ENCODE peak calls at places on chromosome 4, in five cellular contexts. One of them, this sample, is unnamed.
A peak's percentile ranks its signal among the peaks of the same experiment; 100 is the strongest.

GRCh38 chr4:139934786-139935330 is 219.1 kb downstream of the MAML3 start:
- DNase-seq in Peyer's patch: no peak
- DNase-seq in activated CD8-positive, alpha-beta T cell treated with anti-CD3 and anti-CD28 coated beads for 36 hours: no peak
- DNase-seq in GM12865: no peak
- DNase-seq in right lobe of liver: no peak
- DNase-seq in this sample: no peak

GRCh38 chr4:122104184-122104583 is 47.9 kb upstream of the BLTP1 start:
- DNase-seq in Peyer's patch: no peak
- DNase-seq in activated CD8-positive, alpha-beta T cell treated with anti-CD3 and anti-CD28 coated beads for 36 hours: no peak
- DNase-seq in GM12865: no peak
- DNase-seq in right lobe of liver: no peak
- DNase-seq in this sample: no peak

GRCh38 chr4:40311811-40312346 is 23.3 kb upstream of the CHRNA9 start:
- DNase-seq in Peyer's patch: no peak
- DNase-seq in activated CD8-positive, alpha-beta T cell treated with anti-CD3 and anti-CD28 coated beads for 36 hours: peak; percentile 53
- DNase-seq in GM12865: no peak
- DNase-seq in right lobe of liver: no peak
- DNase-seq in this sample: no peak

GRCh38 chr4:174794706-174795105 is 34.3 kb downstream of the GLRA3 start:
- DNase-seq in Peyer's patch: no peak
- DNase-seq in activated CD8-positive, alpha-beta T cell treated with anti-CD3 and anti-CD28 coated beads for 36 hours: no peak
- DNase-seq in GM12865: no peak
- DNase-seq in right lobe of liver: no peak
- DNase-seq in this sample: no peak

GRCh38 chr4:88008133-88008621 is 742 bp downstream of the PKD2 start:
- DNase-seq in Peyer's patch: peak; percentile 48
- DNase-seq in activated CD8-positive, alpha-beta T cell treated with anti-CD3 and anti-CD28 coated beads for 36 hours: peak; percentile 21
- DNase-seq in GM12865: peak; percentile 59
- DNase-seq in right lobe of liver: peak; percentile 64
- DNase-seq in this sample: peak; percentile 72

GRCh38 chr4:86855572-86855971 is 6.4 kb upstream of the SLC10A6 start:
- DNase-seq in Peyer's patch: no peak
- DNase-seq in activated CD8-positive, alpha-beta T cell treated with anti-CD3 and anti-CD28 coated beads for 36 hours: no peak
- DNase-seq in GM12865: no peak
- DNase-seq in right lobe of liver: no peak
- DNase-seq in this sample: no peak

GRCh38 chr4:68905598-68906237 is 45.9 kb downstream of the UGT2A3 start:
- DNase-seq in Peyer's patch: no peak
- DNase-seq in activated CD8-positive, alpha-beta T cell treated with anti-CD3 and anti-CD28 coated beads for 36 hours: no peak
- DNase-seq in GM12865: peak; percentile 47
- DNase-seq in right lobe of liver: no peak
- DNase-seq in this sample: no peak

GRCh38 chr4:17316566-17316965 is 195.3 kb downstream of the QDPR start:
- DNase-seq in Peyer's patch: no peak
- DNase-seq in activated CD8-positive, alpha-beta T cell treated with anti-CD3 and anti-CD28 coated beads for 36 hours: no peak
- DNase-seq in GM12865: no peak
- DNase-seq in right lobe of liver: no peak
- DNase-seq in this sample: no peak

GRCh38 chr4:182827981-182828677 is 89.1 kb downstream of the DCTD start:
- DNase-seq in Peyer's patch: no peak
- DNase-seq in activated CD8-positive, alpha-beta T cell treated with anti-CD3 and anti-CD28 coated beads for 36 hours: no peak
- DNase-seq in GM12865: no peak
- DNase-seq in right lobe of liver: no peak
- DNase-seq in this sample: no peak

GRCh38 chr4:20254517-20255250 is 3.0 kb downstream of the SLIT2 start:
- DNase-seq in Peyer's patch: no peak
- DNase-seq in activated CD8-positive, alpha-beta T cell treated with anti-CD3 and anti-CD28 coated beads for 36 hours: no peak
- DNase-seq in GM12865: no peak
- DNase-seq in right lobe of liver: peak; percentile 47
- DNase-seq in this sample: peak; percentile 23

GRCh38 chr4:123409301-123409700 is 12.7 kb downstream of the SPRY1 start:
- DNase-seq in Peyer's patch: no peak
- DNase-seq in activated CD8-positive, alpha-beta T cell treated with anti-CD3 and anti-CD28 coated beads for 36 hours: no peak
- DNase-seq in GM12865: no peak
- DNase-seq in right lobe of liver: no peak
- DNase-seq in this sample: no peak

GRCh38 chr4:8129785-8130184 is 28.8 kb downstream of the ABLIM2 start:
- DNase-seq in Peyer's patch: no peak
- DNase-seq in activated CD8-positive, alpha-beta T cell treated with anti-CD3 and anti-CD28 coated beads for 36 hours: no peak
- DNase-seq in GM12865: no peak
- DNase-seq in right lobe of liver: no peak
- DNase-seq in this sample: no peak

GRCh38 chr4:10733016-10733415 is 48.4 kb upstream of the CLNK start:
- DNase-seq in Peyer's patch: no peak
- DNase-seq in activated CD8-positive, alpha-beta T cell treated with anti-CD3 and anti-CD28 coated beads for 36 hours: peak; percentile 48
- DNase-seq in GM12865: peak; percentile 42
- DNase-seq in right lobe of liver: no peak
- DNase-seq in this sample: no peak

GRCh38 chr4:173264245-173264959 is 69.8 kb downstream of the HMGB2 start:
- DNase-seq in Peyer's patch: peak; percentile 61
- DNase-seq in activated CD8-positive, alpha-beta T cell treated with anti-CD3 and anti-CD28 coated beads for 36 hours: peak; percentile 26
- DNase-seq in GM12865: peak; percentile 66
- DNase-seq in right lobe of liver: no peak
- DNase-seq in this sample: no peak

GRCh38 chr4:80201326-80202151 is 4.2 kb downstream of the PRDM8 start:
- DNase-seq in Peyer's patch: peak; percentile 81
- DNase-seq in activated CD8-positive, alpha-beta T cell treated with anti-CD3 and anti-CD28 coated beads for 36 hours: peak; percentile 89
- DNase-seq in GM12865: peak; percentile 55
- DNase-seq in right lobe of liver: peak; percentile 60
- DNase-seq in this sample: peak; percentile 62

GRCh38 chr4:41146716-41147506 is 67.4 kb downstream of the APBB2 start:
- DNase-seq in Peyer's patch: no peak
- DNase-seq in activated CD8-positive, alpha-beta T cell treated with anti-CD3 and anti-CD28 coated beads for 36 hours: no peak
- DNase-seq in GM12865: no peak
- DNase-seq in right lobe of liver: peak; percentile 60
- DNase-seq in this sample: no peak

GRCh38 chr4:150217192-150217591 is 138.9 kb downstream of the DCLK2 start:
- DNase-seq in Peyer's patch: no peak
- DNase-seq in activated CD8-positive, alpha-beta T cell treated with anti-CD3 and anti-CD28 coated beads for 36 hours: no peak
- DNase-seq in GM12865: peak; percentile 22
- DNase-seq in right lobe of liver: no peak
- DNase-seq in this sample: no peak

GRCh38 chr4:159902648-159903047 is 799.8 kb downstream of the RAPGEF2 start:
- DNase-seq in Peyer's patch: no peak
- DNase-seq in activated CD8-positive, alpha-beta T cell treated with anti-CD3 and anti-CD28 coated beads for 36 hours: no peak
- DNase-seq in GM12865: no peak
- DNase-seq in right lobe of liver: no peak
- DNase-seq in this sample: no peak

GRCh38 chr4:159904906-159905305 is 802.0 kb downstream of the RAPGEF2 start:
- DNase-seq in Peyer's patch: no peak
- DNase-seq in activated CD8-positive, alpha-beta T cell treated with anti-CD3 and anti-CD28 coated beads for 36 hours: no peak
- DNase-seq in GM12865: no peak
- DNase-seq in right lobe of liver: no peak
- DNase-seq in this sample: no peak

GRCh38 chr4:159899596-159899995 is 796.7 kb downstream of the RAPGEF2 start:
- DNase-seq in Peyer's patch: no peak
- DNase-seq in activated CD8-positive, alpha-beta T cell treated with anti-CD3 and anti-CD28 coated beads for 36 hours: no peak
- DNase-seq in GM12865: no peak
- DNase-seq in right lobe of liver: no peak
- DNase-seq in this sample: no peak

GRCh38 chr4:159906051-159906450 is 803.2 kb downstream of the RAPGEF2 start:
- DNase-seq in Peyer's patch: no peak
- DNase-seq in activated CD8-positive, alpha-beta T cell treated with anti-CD3 and anti-CD28 coated beads for 36 hours: no peak
- DNase-seq in GM12865: no peak
- DNase-seq in right lobe of liver: no peak
- DNase-seq in this sample: no peak

GRCh38 chr4:159900562-159900961 is 797.7 kb downstream of the RAPGEF2 start:
- DNase-seq in Peyer's patch: no peak
- DNase-seq in activated CD8-positive, alpha-beta T cell treated with anti-CD3 and anti-CD28 coated beads for 36 hours: no peak
- DNase-seq in GM12865: no peak
- DNase-seq in right lobe of liver: no peak
- DNase-seq in this sample: no peak
- TF ChIP-seq CTCF in Peyer's patch: no peak
- TF ChIP-seq CTCF in activated CD8-positive, alpha-beta T cell treated with anti-CD3 and anti-CD28 coated beads for 36 hours: no peak
- TF ChIP-seq CTCF in GM12865: no peak
- TF ChIP-seq CTCF in right lobe of liver: no peak
- TF ChIP-seq CTCF in this sample: no peak

DNA sequence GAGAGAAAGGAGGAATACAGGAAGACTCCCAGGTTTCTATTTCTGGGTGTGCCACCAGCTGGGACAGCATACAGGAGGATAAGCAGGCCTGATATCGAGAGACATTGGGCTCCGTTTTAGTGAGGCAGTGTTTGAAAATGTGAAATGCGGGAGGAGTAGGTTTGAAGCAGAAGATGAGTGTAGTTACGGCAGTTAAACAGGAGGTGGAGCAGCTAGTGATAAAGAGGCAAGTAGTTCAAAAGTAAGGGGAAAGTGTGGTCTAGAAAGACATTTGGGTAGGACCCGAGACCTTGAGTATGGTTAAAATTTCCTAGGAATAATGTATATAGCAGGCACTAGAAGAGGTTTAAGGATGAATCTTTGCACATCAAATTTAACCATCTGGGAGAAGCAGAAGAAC is 42.4 kb downstream of the DCUN1D4 start:
- DNase-seq in Peyer's patch: no peak
- DNase-seq in activated CD8-positive, alpha-beta T cell treated with anti-CD3 and anti-CD28 coated beads for 36 hours: no peak
- DNase-seq in GM12865: peak; percentile 24
- DNase-seq in right lobe of liver: no peak
- DNase-seq in this sample: peak; percentile 22
- TF ChIP-seq CTCF in Peyer's patch: no peak
- TF ChIP-seq CTCF in activated CD8-positive, alpha-beta T cell treated with anti-CD3 and anti-CD28 coated beads for 36 hours: peak; percentile 42
- TF ChIP-seq CTCF in GM12865: peak; percentile 46
- TF ChIP-seq CTCF in right lobe of liver: peak; percentile 31
- TF ChIP-seq CTCF in this sample: peak; percentile 16

DNA sequence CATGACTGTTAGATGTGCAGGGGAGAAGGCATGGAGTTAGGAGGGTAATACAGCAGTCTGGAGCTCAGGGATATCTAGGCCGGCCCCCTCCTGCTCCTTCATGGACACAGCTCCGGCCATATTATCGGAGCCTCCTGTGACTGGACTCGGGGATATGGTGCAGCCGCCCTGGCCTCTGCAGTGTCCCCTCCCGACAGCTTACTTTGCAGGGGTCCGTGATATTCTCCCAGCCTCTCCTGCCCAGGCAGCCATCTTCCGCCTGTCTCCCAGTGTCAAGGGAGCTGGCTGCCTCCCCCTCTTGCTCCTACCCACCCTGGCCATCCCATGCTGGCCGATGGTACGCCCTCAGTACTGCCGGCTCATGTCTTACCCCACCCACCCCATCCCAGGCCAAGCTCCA is 19.9 kb upstream of the RNF4 start:
- DNase-seq in Peyer's patch: no peak
- DNase-seq in activated CD8-positive, alpha-beta T cell treated with anti-CD3 and anti-CD28 coated beads for 36 hours: no peak
- DNase-seq in GM12865: no peak
- DNase-seq in right lobe of liver: no peak
- DNase-seq in this sample: no peak
- TF ChIP-seq CTCF in Peyer's patch: no peak
- TF ChIP-seq CTCF in activated CD8-positive, alpha-beta T cell treated with anti-CD3 and anti-CD28 coated beads for 36 hours: no peak
- TF ChIP-seq CTCF in GM12865: no peak
- TF ChIP-seq CTCF in right lobe of liver: no peak
- TF ChIP-seq CTCF in this sample: no peak

DNA sequence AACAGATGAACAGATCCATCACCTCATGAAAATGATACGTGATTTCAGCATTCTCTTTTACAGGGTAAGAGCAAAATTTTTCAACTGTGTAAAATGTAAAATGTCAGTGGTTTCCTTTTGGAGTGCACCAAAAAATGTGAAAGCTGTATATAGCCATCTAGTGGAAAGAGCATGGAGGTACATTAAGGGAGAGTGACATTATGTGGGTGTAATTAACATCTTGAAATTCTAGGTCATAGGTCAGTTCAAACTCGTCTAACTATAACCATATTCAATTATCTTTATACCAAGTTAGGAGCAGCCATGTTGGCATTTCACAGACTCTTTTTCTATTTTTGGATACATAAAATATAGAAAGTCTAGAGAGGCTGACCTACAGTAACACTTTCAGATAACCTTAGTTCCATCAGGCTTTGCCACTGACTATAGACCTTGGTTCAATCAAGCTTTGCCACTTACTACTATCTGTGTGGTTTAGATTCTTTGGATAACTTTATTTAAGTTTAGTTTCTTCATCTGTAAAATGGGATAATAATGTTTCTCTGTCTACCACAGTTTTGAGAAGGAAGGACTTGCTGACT is 30.2 kb downstream of the NEIL3 start:
- DNase-seq in Peyer's patch: no peak
- DNase-seq in activated CD8-positive, alpha-beta T cell treated with anti-CD3 and anti-CD28 coated beads for 36 hours: no peak
- DNase-seq in GM12865: peak; percentile 43
- DNase-seq in right lobe of liver: no peak
- DNase-seq in this sample: peak; percentile 29
- TF ChIP-seq CTCF in Peyer's patch: no peak
- TF ChIP-seq CTCF in activated CD8-positive, alpha-beta T cell treated with anti-CD3 and anti-CD28 coated beads for 36 hours: peak; percentile 73
- TF ChIP-seq CTCF in GM12865: peak; percentile 61
- TF ChIP-seq CTCF in right lobe of liver: peak; percentile 65
- TF ChIP-seq CTCF in this sample: peak; percentile 33

GRCh38 chr4:96063639-96064038 is 223.7 kb downstream of the PDHA2 start:
- DNase-seq in Peyer's patch: no peak
- DNase-seq in activated CD8-positive, alpha-beta T cell treated with anti-CD3 and anti-CD28 coated beads for 36 hours: no peak
- DNase-seq in GM12865: no peak
- DNase-seq in right lobe of liver: no peak
- DNase-seq in this sample: no peak
- TF ChIP-seq CTCF in Peyer's patch: no peak
- TF ChIP-seq CTCF in activated CD8-positive, alpha-beta T cell treated with anti-CD3 and anti-CD28 coated beads for 36 hours: no peak
- TF ChIP-seq CTCF in GM12865: no peak
- TF ChIP-seq CTCF in right lobe of liver: no peak
- TF ChIP-seq CTCF in this sample: no peak

GRCh38 chr4:73181231-73181630 is 77.4 kb downstream of the ANKRD17 start:
- DNase-seq in Peyer's patch: no peak
- DNase-seq in activated CD8-positive, alpha-beta T cell treated with anti-CD3 and anti-CD28 coated beads for 36 hours: no peak
- DNase-seq in GM12865: no peak
- DNase-seq in right lobe of liver: no peak
- DNase-seq in this sample: no peak

DNA sequence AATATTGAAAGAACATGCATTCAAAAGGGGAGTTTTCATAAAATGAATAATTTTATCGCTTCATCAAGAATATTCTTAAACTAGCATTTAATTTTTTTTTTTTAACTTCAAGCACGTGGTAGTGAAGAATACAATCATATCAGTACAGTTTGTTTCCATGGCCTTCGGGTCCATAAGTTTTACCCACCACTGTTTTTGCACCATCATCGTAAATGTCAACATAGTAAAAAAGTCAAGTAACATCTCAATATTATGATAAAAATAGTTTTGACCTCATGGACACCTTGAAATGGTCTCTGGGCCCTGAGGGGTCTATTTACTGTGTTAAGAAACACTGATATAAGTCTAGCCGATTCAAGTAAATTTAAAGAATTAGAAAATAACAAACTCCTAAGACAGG is 80.2 kb downstream of the ANKRD17 start:
- DNase-seq in Peyer's patch: no peak
- DNase-seq in activated CD8-positive, alpha-beta T cell treated with anti-CD3 and anti-CD28 coated beads for 36 hours: no peak
- DNase-seq in GM12865: no peak
- DNase-seq in right lobe of liver: no peak
- DNase-seq in this sample: no peak
- TF ChIP-seq CTCF in Peyer's patch: no peak
- TF ChIP-seq CTCF in activated CD8-positive, alpha-beta T cell treated with anti-CD3 and anti-CD28 coated beads for 36 hours: no peak
- TF ChIP-seq CTCF in GM12865: no peak
- TF ChIP-seq CTCF in right lobe of liver: no peak
- TF ChIP-seq CTCF in this sample: no peak

GRCh38 chr4:164997941-164998340 is 20.5 kb upstream of the TRIM61 start:
- DNase-seq in Peyer's patch: no peak
- DNase-seq in activated CD8-positive, alpha-beta T cell treated with anti-CD3 and anti-CD28 coated beads for 36 hours: no peak
- DNase-seq in GM12865: no peak
- DNase-seq in right lobe of liver: no peak
- DNase-seq in this sample: no peak
- TF ChIP-seq CTCF in Peyer's patch: no peak
- TF ChIP-seq CTCF in activated CD8-positive, alpha-beta T cell treated with anti-CD3 and anti-CD28 coated beads for 36 hours: no peak
- TF ChIP-seq CTCF in GM12865: no peak
- TF ChIP-seq CTCF in right lobe of liver: no peak
- TF ChIP-seq CTCF in this sample: no peak